ENCODE peak calls at places on chromosomes 6 and 20, in ten cellular contexts. G is Calu3, N is body of pancreas, I is cardiac fibroblast, Z is kidney epithelial cell, X is astrocyte of the cerebellum, S is GM23338, H is GM10248, D is GM12865, R is lung. L is an unnamed sample.

GRCh38 chr6:41332842-41333736 is 2.3 kb upstream of the NCR2 start:
- DNase-seq in N (no peak), R (no peak), D (no peak), Z (no peak), H (peak), I (no peak), G (no peak), X (no peak), S (no peak), L (no peak)

GRCh38 chr20:63939061-63939935 is 16.9 kb downstream of the UCKL1 start:
- DNase-seq in H (no peak), I (no peak), S (peak), X (no peak), R (no peak), G (no peak), Z (no peak), D (no peak), N (no peak), L (no peak)

GRCh38 chr6:164151161-164151728 is 736.7 kb downstream of the QKI start:
- DNase-seq in R (no peak), H (no peak), G (no peak), S (no peak), D (no peak), I (no peak), N (no peak), Z (no peak), X (peak), L (no peak)

GRCh38 chr20:35619196-35620095 is 3.8 kb downstream of the SPAG4 start:
- DNase-seq in D (peak), N (peak), G (peak), S (peak), H (peak), Z (peak), R (peak), X (peak), I (peak), L (peak)

GRCh38 chr6:165159459-165159858 is 149.9 kb downstream of the C6orf118 start:
- DNase-seq in I (no peak), N (no peak), G (no peak), D (no peak), H (no peak), S (no peak), R (no peak), Z (no peak), X (no peak), L (no peak)

GRCh38 chr6:21593412-21593926 is at the start of gene SOX4:
- DNase-seq in X (peak), D (peak), N (peak), R (peak), G (peak), Z (peak), S (peak), I (peak), H (peak), L (peak)

GRCh38 chr20:46279104-46279503 is 29.2 kb downstream of the CDH22 start:
- DNase-seq in H (no peak), I (no peak), N (no peak), Z (no peak), D (no peak), R (no peak), S (no peak), G (no peak), X (no peak), L (no peak)

GRCh38 chr6:135235716-135236115 is 54.6 kb downstream of the MYB start:
- DNase-seq in G (no peak), X (no peak), H (no peak), I (no peak), S (no peak), R (no peak), D (no peak), N (no peak), Z (no peak), L (no peak)

GRCh38 chr20:8190043-8190880 is 58.2 kb downstream of the PLCB1 start:
- DNase-seq in D (no peak), G (no peak), H (no peak), N (no peak), X (no peak), I (no peak), R (no peak), Z (no peak), S (no peak), L (no peak)

GRCh38 chr20:64160118-64160517 is 4.1 kb upstream of the MYT1 start:
- DNase-seq in I (no peak), X (no peak), N (no peak), Z (no peak), G (no peak), D (no peak), S (no peak), R (no peak), H (no peak), L (no peak)

GRCh38 chr6:105879902-105880547 is 206.1 kb upstream of the PRDM1 start:
- DNase-seq in I (no peak), X (no peak), N (no peak), R (no peak), Z (no peak), S (no peak), H (no peak), G (no peak), D (peak), L (no peak)

GRCh38 chr6:36595168-36595818 is 1.1 kb downstream of the SRSF3 start:
- DNase-seq in N (peak), G (peak), H (no peak), D (no peak), S (peak), I (peak), R (no peak), X (no peak), Z (no peak), L (peak)

GRCh38 chr20:57450419-57450818 is 59.2 kb downstream of the RBM38 start:
- DNase-seq in D (peak), Z (no peak), S (no peak), G (no peak), I (peak), H (peak), N (no peak), R (peak), X (no peak), L (no peak)

GRCh38 chr6:39932386-39932785 is 1.9 kb downstream of the MOCS1 start:
- DNase-seq in D (no peak), X (no peak), G (no peak), R (no peak), Z (no peak), H (no peak), N (no peak), S (no peak), I (no peak), L (no peak)

GRCh38 chr6:8589941-8590676 is 154.8 kb upstream of the SLC35B3 start:
- DNase-seq in H (no peak), G (no peak), I (no peak), R (no peak), Z (no peak), X (no peak), N (no peak), S (peak), D (no peak), L (peak)

GRCh38 chr6:83609248-83609647 is 96.9 kb downstream of the PRSS35 start:
- DNase-seq in D (no peak), N (no peak), H (no peak), X (no peak), S (no peak), G (no peak), I (no peak), R (no peak), Z (no peak), L (no peak)

GRCh38 chr20:64161595-64162238 is 2.5 kb upstream of the MYT1 start:
- DNase-seq in X (peak), N (peak), G (peak), R (no peak), D (peak), Z (no peak), S (peak), I (peak), H (peak), L (peak)

GRCh38 chr20:56299362-56299761 is 50.8 kb downstream of the MC3R start:
- DNase-seq in X (no peak), S (no peak), G (no peak), N (no peak), R (no peak), Z (no peak), I (no peak), D (no peak), H (no peak), L (no peak)

GRCh38 chr6:88209301-88209700 is 43.2 kb upstream of the CNR1 start:
- DNase-seq in D (no peak), G (no peak), I (no peak), Z (no peak), R (no peak), S (no peak), N (no peak), X (no peak), H (no peak), L (no peak)

GRCh38 chr20:1177680-1178079 is 7.1 kb downstream of the TMEM74B start:
- DNase-seq in N (no peak), I (peak), S (peak), Z (no peak), R (no peak), D (no peak), H (no peak), G (peak), X (no peak), L (peak)

GRCh38 chr6:4805553-4806307 is 29.5 kb downstream of the CDYL start:
- DNase-seq in N (peak), X (no peak), Z (no peak), G (peak), H (no peak), D (peak), S (peak), I (peak), R (peak), L (peak)

DNA sequence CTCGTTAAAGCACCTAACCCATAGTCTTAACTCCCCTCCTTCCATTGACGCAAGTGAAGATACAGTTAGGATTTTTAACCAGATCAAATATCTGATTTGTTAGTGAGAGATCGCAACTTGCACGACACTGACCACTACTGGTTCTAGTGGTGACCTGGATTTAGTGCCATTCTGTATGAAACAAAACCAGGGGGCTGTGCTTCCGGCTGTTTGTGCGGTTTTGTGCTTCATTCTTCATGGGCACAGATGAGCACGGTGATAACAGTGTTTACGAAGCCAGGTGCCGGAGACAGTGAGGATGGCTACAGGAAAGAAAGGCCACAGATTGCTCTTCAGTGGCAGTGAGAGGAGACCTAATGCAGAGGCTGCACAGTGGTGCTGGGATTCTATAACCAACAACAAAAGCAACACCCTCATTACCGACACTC is 75.5 kb downstream of the NOL4L start:
- DNase-seq in H (no peak), G (no peak), R (no peak), S (no peak), D (no peak), X (no peak), I (no peak), Z (no peak), N (no peak), L (no peak)
- TF ChIP-seq CTCF in H (peak), G (no peak), R (no peak), S (no peak), D (no peak), X (peak), I (no peak), Z (peak), N (no peak), L (no peak)

GRCh38 chr6:136334853-136335252 is 45.2 kb upstream of the BCLAF1 start:
- DNase-seq in D (peak), N (no peak), Z (no peak), H (no peak), X (no peak), G (no peak), S (peak), I (no peak), R (no peak), L (no peak)
- TF ChIP-seq CTCF in D (peak), N (no peak), Z (no peak), H (no peak), X (no peak), G (no peak), S (peak), I (no peak), R (no peak), L (peak)

DNA sequence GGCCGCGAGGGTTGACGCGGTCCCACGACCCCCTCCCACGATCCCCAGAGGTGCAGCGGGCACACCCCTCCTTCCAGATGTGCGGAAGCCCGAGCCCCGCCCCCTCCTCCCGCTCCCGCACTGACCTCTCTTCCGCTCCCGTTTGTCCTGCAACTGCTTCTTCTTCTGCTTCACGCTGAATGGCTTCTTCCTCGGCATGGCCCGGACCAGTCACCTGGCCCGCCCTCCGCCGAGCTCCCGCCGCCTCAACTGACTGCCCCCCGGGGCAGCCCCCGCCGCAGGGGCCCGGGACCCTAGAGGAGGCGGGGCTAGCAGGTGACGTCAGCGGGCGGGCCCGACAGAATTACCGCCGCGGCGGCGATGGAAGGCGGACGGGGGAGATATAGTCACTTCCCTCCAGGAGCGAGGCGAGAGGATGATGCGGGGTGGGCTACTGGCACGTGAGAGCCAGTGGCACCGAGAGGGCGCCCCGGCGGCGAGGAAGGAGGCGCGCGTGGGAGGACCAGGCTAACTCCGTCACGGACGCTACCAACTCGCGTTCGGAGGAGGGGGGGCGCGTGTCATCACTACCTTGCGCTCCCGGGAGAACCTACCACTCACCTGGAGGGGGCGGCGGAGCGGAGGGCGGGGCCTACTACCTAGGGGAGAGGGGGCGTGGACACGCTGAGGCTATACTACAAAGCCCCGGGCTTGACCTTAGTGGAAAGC is at the start of gene GNL1:
- DNase-seq in S (peak), G (peak), R (peak), H (peak), N (peak), Z (no peak), X (peak), I (peak), D (peak), L (peak)
- TF ChIP-seq CTCF in S (no peak), G (no peak), R (no peak), H (no peak), N (peak), Z (no peak), X (no peak), I (no peak), D (no peak), L (no peak)

GRCh38 chr6:32085759-32086458 is 23.2 kb downstream of the TNXB start:
- DNase-seq in S (no peak), R (no peak), D (no peak), H (no peak), Z (no peak), I (no peak), G (no peak), N (no peak), X (no peak), L (no peak)
- TF ChIP-seq CTCF in S (no peak), R (no peak), D (no peak), H (no peak), Z (no peak), I (no peak), G (no peak), N (no peak), X (no peak), L (no peak)

GRCh38 chr6:1251198-1252155 is 60.4 kb upstream of the FOXQ1 start:
- DNase-seq in I (no peak), S (no peak), R (no peak), Z (no peak), G (peak), N (no peak), D (no peak), X (no peak), H (no peak), L (no peak)

GRCh38 chr6:1244941-1245340 is 67.0 kb upstream of the FOXQ1 start:
- DNase-seq in Z (no peak), H (no peak), D (no peak), S (no peak), X (no peak), G (no peak), I (no peak), R (no peak), N (no peak), L (no peak)

GRCh38 chr6:1247058-1247457 is 64.8 kb upstream of the FOXQ1 start:
- DNase-seq in S (no peak), I (no peak), D (no peak), N (no peak), R (no peak), G (no peak), Z (no peak), X (no peak), H (no peak), L (no peak)

GRCh38 chr6:1250489-1251197 is 61.3 kb upstream of the FOXQ1 start:
- DNase-seq in G (no peak), R (no peak), N (no peak), D (no peak), X (no peak), H (no peak), S (no peak), I (no peak), Z (no peak), L (no peak)

DNA sequence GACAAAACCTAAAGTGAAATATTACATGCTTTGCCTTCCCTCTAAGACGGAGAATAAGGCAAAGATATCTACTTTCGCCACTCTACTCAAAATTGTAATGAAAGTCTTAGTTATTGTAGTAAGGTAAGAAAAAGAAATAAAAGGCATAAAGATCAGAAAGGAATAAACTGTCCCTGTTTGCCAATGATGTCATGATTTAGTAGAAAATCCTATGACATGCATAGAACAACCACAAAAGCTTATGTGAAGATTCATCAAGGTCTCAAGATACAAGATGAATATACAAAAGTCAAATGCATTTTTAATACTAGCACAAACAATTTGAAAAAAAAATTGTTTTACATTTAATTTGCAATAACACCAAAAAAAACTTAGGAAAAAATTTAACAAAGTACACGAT is 64.0 kb upstream of the FOXQ1 start:
- DNase-seq in H (no peak), N (no peak), G (no peak), I (no peak), S (no peak), D (no peak), R (no peak), X (no peak), Z (no peak), L (no peak)
- TF ChIP-seq CTCF in H (no peak), N (no peak), G (no peak), I (no peak), S (no peak), D (no peak), R (no peak), X (no peak), Z (no peak), L (no peak)

DNA sequence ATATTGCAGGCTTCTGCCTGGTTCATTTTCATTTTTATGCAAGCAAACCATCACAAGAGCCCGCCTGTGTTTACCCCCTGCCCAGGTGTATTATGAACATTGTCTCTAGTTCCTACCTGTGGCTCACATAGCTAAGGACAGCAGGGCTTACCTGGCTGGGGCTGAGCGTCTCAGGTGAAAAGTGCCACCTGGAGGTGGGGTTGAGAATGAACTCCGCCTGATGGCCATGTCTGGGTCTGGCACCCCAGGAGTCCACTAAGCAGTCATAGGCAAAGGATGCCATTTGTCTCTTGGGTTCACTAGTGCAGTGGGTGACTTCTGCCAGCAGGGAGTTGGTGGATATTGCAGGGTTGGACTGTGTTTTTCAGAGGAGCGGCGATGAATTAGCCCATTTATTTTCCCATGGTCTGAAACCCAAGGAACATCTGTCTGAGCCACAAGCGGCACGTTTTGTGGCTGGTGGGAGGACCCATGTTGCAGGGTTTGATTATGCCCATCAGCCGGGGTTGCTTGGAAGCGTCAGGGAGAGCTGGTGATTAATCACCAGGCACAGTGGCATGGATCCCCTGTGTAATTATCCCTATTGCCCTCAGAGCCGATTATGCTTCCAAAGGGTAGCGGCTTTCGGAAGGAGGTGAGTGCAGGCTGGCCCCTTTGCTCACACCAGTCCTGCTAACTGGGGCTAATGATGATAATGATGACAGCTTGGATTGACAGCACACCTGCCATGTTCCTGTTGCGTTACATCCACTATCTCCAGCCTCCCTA is 92.2 kb downstream of the CDH26 start:
- DNase-seq in R (no peak), X (no peak), S (peak), H (no peak), Z (no peak), I (no peak), N (peak), G (peak), D (no peak), L (no peak)
- TF ChIP-seq CTCF in R (peak), X (peak), S (peak), H (peak), Z (peak), I (peak), N (peak), G (peak), D (no peak), L (no peak)

L was measured in cardiac muscle cell.